ENCODE peak calls at places on chromosomes 7 and 10, in ten cellular contexts. U is NCI-H1092; L is breast epithelium; E is GM03348; A is NCI-H510A treated with DMSO at 0.1 percent for 48 hours; H is endothelial cell; C is stromal cell of bone marrow; W is stimulated activated effector memory CD8-positive, alpha-beta T cell treated with anti-CD3 and anti-CD28 coated beads, Interleukin-12 subunit alpha, Interleukin-12 subunit beta, amount 100 ng/mL, for 72 hours; D is skeletal muscle cell; N is stimulated activated CD4-positive, alpha-beta T cell treated with anti-CD3 and anti-CD28 coated beads, Interleukin-12 subunit alpha, Interleukin-12 subunit beta, amount 100 ng/mL, for 48 hours. R is an unnamed sample.

GRCh38 chr7:3095046-3095445 is 51.4 kb upstream of the CARD11 start:
- DNase-seq in E (no peak), A (no peak), H (no peak), L (no peak), N (peak; percentile 24), D (no peak), C (no peak), W (peak; percentile 71), U (no peak), R (no peak)

GRCh38 chr10:1358860-1359598 is 302.8 kb downstream of the WDR37 start:
- DNase-seq in W (no peak), C (no peak), A (no peak), D (no peak), H (no peak), N (no peak), U (no peak), E (no peak), L (no peak), R (no peak)

GRCh38 chr7:26399309-26399610 is 107.6 kb downstream of the SNX10 start:
- DNase-seq in U (peak; percentile 24), W (no peak), H (peak; percentile 61), N (no peak), A (no peak), E (no peak), C (peak; percentile 13), L (no peak), D (no peak), R (no peak)

GRCh38 chr7:148921806-148922205 is 37.7 kb upstream of the EZH2 start:
- DNase-seq in W (no peak), A (no peak), U (peak; percentile 10), H (no peak), L (no peak), C (no peak), E (no peak), N (no peak), D (no peak), R (no peak)

GRCh38 chr10:116690356-116691078 is 51.8 kb downstream of the HSPA12A start:
- DNase-seq in L (no peak), H (peak; percentile 34), U (no peak), D (no peak), W (no peak), C (peak; percentile 19), A (no peak), N (no peak), E (no peak), R (no peak)

GRCh38 chr10:43201545-43202131 is 63.4 kb downstream of the CSGALNACT2 start:
- DNase-seq in C (no peak), E (peak; percentile 3), L (peak; percentile 16), D (no peak), U (no peak), N (no peak), W (peak; percentile 50), A (no peak), H (peak; percentile 2), R (no peak)

GRCh38 chr10:90417056-90417455 is 440.8 kb downstream of the HTR7 start:
- DNase-seq in E (no peak), A (no peak), H (no peak), U (no peak), D (peak; percentile 85), N (no peak), L (no peak), W (no peak), C (peak; percentile 68), R (no peak)

GRCh38 chr7:155862088-155862487 is 49.8 kb upstream of the SHH start:
- DNase-seq in W (no peak), N (no peak), E (no peak), A (no peak), C (no peak), D (no peak), U (no peak), H (no peak), L (no peak), R (no peak)

GRCh38 chr7:67019562-67020390 is 23.1 kb downstream of the TYW1 start:
- DNase-seq in E (peak; percentile 47), D (no peak), N (no peak), W (no peak), C (no peak), H (no peak), A (peak; percentile 9), U (peak; percentile 41), L (no peak), R (no peak)

GRCh38 chr7:101239191-101239950 is 1.8 kb upstream of the CLDN15 start:
- DNase-seq in U (no peak), C (no peak), L (no peak), W (no peak), A (no peak), N (no peak), D (no peak), H (no peak), E (no peak), R (no peak)

GRCh38 chr10:99461230-99461629 is 30.8 kb upstream of the GOT1 start:
- DNase-seq in E (no peak), U (no peak), C (peak; percentile 11), N (no peak), H (no peak), W (no peak), A (no peak), D (no peak), L (no peak), R (no peak)

GRCh38 chr7:91520645-91521044 is 256.4 kb downstream of the FZD1 start:
- DNase-seq in U (peak; percentile 62), W (no peak), N (no peak), L (no peak), E (no peak), H (no peak), A (peak; percentile 42), D (no peak), C (no peak), R (no peak)

GRCh38 chr7:133703547-133703946 is 423.6 kb upstream of the LRGUK start:
- DNase-seq in N (no peak), C (peak; percentile 46), L (no peak), D (peak; percentile 90), W (no peak), A (no peak), H (no peak), E (peak; percentile 67), U (no peak), R (peak; percentile 43)

GRCh38 chr7:143177374-143178119 is 5.7 kb upstream of the TAS2R39 start:
- DNase-seq in E (no peak), A (no peak), W (no peak), U (no peak), D (no peak), C (no peak), L (no peak), H (no peak), N (no peak), R (no peak)

GRCh38 chr7:128843938-128844621 is 13.9 kb downstream of the FLNC start:
- DNase-seq in C (no peak), U (no peak), A (no peak), N (no peak), W (no peak), L (no peak), H (no peak), E (no peak), D (no peak), R (no peak)